ENCODE peak calls at places on chromosomes 3 and 15, in eight cellular contexts. One of them, this sample, is unnamed.

GRCh38 chr3:33642806-33643205 is 75.2 kb downstream of the CLASP2 start:
- DNase-seq in esophagus squamous epithelium: no peak
- DNase-seq in body of pancreas: no peak
- DNase-seq in IMR-90: no peak
- DNase-seq in neural crest cell: no peak
- DNase-seq in adrenal gland: no peak
- DNase-seq in foreskin fibroblast: no peak
- DNase-seq in A549: no peak
- DNase-seq in this sample: no peak

GRCh38 chr3:197494366-197495058 is 61.3 kb downstream of the BDH1 start:
- DNase-seq in esophagus squamous epithelium: no peak
- DNase-seq in body of pancreas: peak
- DNase-seq in IMR-90: no peak
- DNase-seq in neural crest cell: no peak
- DNase-seq in adrenal gland: peak
- DNase-seq in foreskin fibroblast: no peak
- DNase-seq in A549: peak
- DNase-seq in this sample: no peak

GRCh38 chr3:123328851-123329635 is 119.8 kb downstream of the ADCY5 start:
- DNase-seq in esophagus squamous epithelium: no peak
- DNase-seq in body of pancreas: peak
- DNase-seq in IMR-90: peak
- DNase-seq in neural crest cell: peak
- DNase-seq in adrenal gland: peak
- DNase-seq in foreskin fibroblast: peak
- DNase-seq in A549: peak
- DNase-seq in this sample: peak

GRCh38 chr15:47742742-47743141 is 25.4 kb downstream of the SEMA6D start:
- DNase-seq in esophagus squamous epithelium: no peak
- DNase-seq in body of pancreas: no peak
- DNase-seq in IMR-90: no peak
- DNase-seq in neural crest cell: no peak
- DNase-seq in adrenal gland: no peak
- DNase-seq in foreskin fibroblast: no peak
- DNase-seq in A549: no peak
- DNase-seq in this sample: no peak

GRCh38 chr15:100229181-100230163 is 112.3 kb downstream of the ADAMTS17 start:
- DNase-seq in esophagus squamous epithelium: no peak
- DNase-seq in body of pancreas: no peak
- DNase-seq in IMR-90: no peak
- DNase-seq in neural crest cell: no peak
- DNase-seq in adrenal gland: no peak
- DNase-seq in foreskin fibroblast: no peak
- DNase-seq in A549: no peak
- DNase-seq in this sample: no peak

GRCh38 chr3:24830230-24831152 is 335.8 kb upstream of the THRB start:
- DNase-seq in esophagus squamous epithelium: no peak
- DNase-seq in body of pancreas: peak
- DNase-seq in IMR-90: no peak
- DNase-seq in neural crest cell: peak
- DNase-seq in adrenal gland: no peak
- DNase-seq in foreskin fibroblast: no peak
- DNase-seq in A549: no peak
- DNase-seq in this sample: peak

GRCh38 chr3:140223631-140224030 is 288.6 kb downstream of the CLSTN2 start:
- DNase-seq in esophagus squamous epithelium: no peak
- DNase-seq in body of pancreas: no peak
- DNase-seq in IMR-90: no peak
- DNase-seq in neural crest cell: no peak
- DNase-seq in adrenal gland: no peak
- DNase-seq in foreskin fibroblast: no peak
- DNase-seq in A549: peak
- DNase-seq in this sample: no peak

GRCh38 chr15:95501865-95502264 is 828.6 kb upstream of the NR2F2 start:
- DNase-seq in esophagus squamous epithelium: no peak
- DNase-seq in body of pancreas: no peak
- DNase-seq in IMR-90: no peak
- DNase-seq in neural crest cell: no peak
- DNase-seq in adrenal gland: no peak
- DNase-seq in foreskin fibroblast: no peak
- DNase-seq in A549: no peak
- DNase-seq in this sample: no peak

GRCh38 chr15:73753250-73754130 is at the start of gene INSYN1:
- DNase-seq in esophagus squamous epithelium: no peak
- DNase-seq in body of pancreas: peak
- DNase-seq in IMR-90: no peak
- DNase-seq in neural crest cell: peak
- DNase-seq in adrenal gland: peak
- DNase-seq in foreskin fibroblast: peak
- DNase-seq in A549: no peak
- DNase-seq in this sample: peak

GRCh38 chr3:43213631-43214030 is 72.7 kb upstream of the SNRK start:
- DNase-seq in esophagus squamous epithelium: no peak
- DNase-seq in body of pancreas: peak
- DNase-seq in IMR-90: no peak
- DNase-seq in neural crest cell: no peak
- DNase-seq in adrenal gland: no peak
- DNase-seq in foreskin fibroblast: no peak
- DNase-seq in A549: no peak
- DNase-seq in this sample: no peak

GRCh38 chr15:101188517-101189340 is 63.1 kb downstream of the CHSY1 start:
- DNase-seq in esophagus squamous epithelium: no peak
- DNase-seq in body of pancreas: no peak
- DNase-seq in IMR-90: peak
- DNase-seq in neural crest cell: no peak
- DNase-seq in adrenal gland: no peak
- DNase-seq in foreskin fibroblast: peak
- DNase-seq in A549: no peak
- DNase-seq in this sample: no peak

GRCh38 chr3:144564011-144564410 is 592.4 kb downstream of the DIPK2A start:
- DNase-seq in esophagus squamous epithelium: no peak
- DNase-seq in body of pancreas: no peak
- DNase-seq in IMR-90: no peak
- DNase-seq in neural crest cell: no peak
- DNase-seq in adrenal gland: no peak
- DNase-seq in foreskin fibroblast: no peak
- DNase-seq in A549: no peak
- DNase-seq in this sample: no peak

GRCh38 chr3:32897981-32898623 is 53.3 kb upstream of the CCR4 start:
- DNase-seq in esophagus squamous epithelium: no peak
- DNase-seq in body of pancreas: no peak
- DNase-seq in IMR-90: no peak
- DNase-seq in neural crest cell: no peak
- DNase-seq in adrenal gland: no peak
- DNase-seq in foreskin fibroblast: no peak
- DNase-seq in A549: no peak
- DNase-seq in this sample: no peak

GRCh38 chr15:82081904-82082810 is 36.3 kb upstream of the MEX3B start:
- DNase-seq in esophagus squamous epithelium: no peak
- DNase-seq in body of pancreas: no peak
- DNase-seq in IMR-90: peak
- DNase-seq in neural crest cell: no peak
- DNase-seq in adrenal gland: no peak
- DNase-seq in foreskin fibroblast: peak
- DNase-seq in A549: peak
- DNase-seq in this sample: no peak

DNA sequence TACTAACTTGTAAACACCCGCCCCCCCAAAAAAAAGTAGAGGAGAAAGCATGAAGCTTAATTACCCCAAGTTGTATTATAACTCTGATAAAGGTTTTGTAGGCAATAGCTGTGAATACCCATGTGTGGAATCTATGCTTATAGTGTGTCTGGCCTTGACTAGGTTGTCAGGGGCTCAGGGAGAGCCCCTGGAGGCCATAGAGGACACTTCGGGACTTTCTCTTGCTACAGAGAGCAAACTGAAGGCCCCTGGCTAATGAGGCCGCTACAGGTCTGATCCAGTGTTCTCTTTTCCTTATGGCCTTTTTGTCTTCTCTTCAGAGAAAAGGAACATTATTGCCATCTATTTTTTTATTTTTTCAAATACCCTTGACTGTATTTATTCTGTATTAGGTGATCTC is 19.1 kb upstream of the SCAANT1 start:
- DNase-seq in esophagus squamous epithelium: no peak
- DNase-seq in body of pancreas: no peak
- DNase-seq in IMR-90: no peak
- DNase-seq in neural crest cell: no peak
- DNase-seq in adrenal gland: no peak
- DNase-seq in foreskin fibroblast: no peak
- DNase-seq in A549: no peak
- DNase-seq in this sample: no peak
- TF ChIP-seq CTCF in esophagus squamous epithelium: no peak
- TF ChIP-seq CTCF in body of pancreas: no peak
- TF ChIP-seq CTCF in IMR-90: no peak
- TF ChIP-seq CTCF in neural crest cell: no peak
- TF ChIP-seq CTCF in adrenal gland: no peak
- TF ChIP-seq CTCF in foreskin fibroblast: no peak
- TF ChIP-seq CTCF in A549: no peak
- TF ChIP-seq CTCF in this sample: peak

GRCh38 chr3:63230146-63230545 is 48.0 kb upstream of the SYNPR start:
- DNase-seq in esophagus squamous epithelium: no peak
- DNase-seq in body of pancreas: no peak
- DNase-seq in IMR-90: no peak
- DNase-seq in neural crest cell: no peak
- DNase-seq in adrenal gland: no peak
- DNase-seq in foreskin fibroblast: no peak
- DNase-seq in A549: no peak
- DNase-seq in this sample: no peak

GRCh38 chr3:63228087-63228486 is 50.0 kb upstream of the SYNPR start:
- DNase-seq in esophagus squamous epithelium: no peak
- DNase-seq in body of pancreas: no peak
- DNase-seq in IMR-90: no peak
- DNase-seq in neural crest cell: no peak
- DNase-seq in adrenal gland: no peak
- DNase-seq in foreskin fibroblast: no peak
- DNase-seq in A549: no peak
- DNase-seq in this sample: no peak

GRCh38 chr3:63231556-63231955 is 46.6 kb upstream of the SYNPR start:
- DNase-seq in esophagus squamous epithelium: no peak
- DNase-seq in body of pancreas: no peak
- DNase-seq in IMR-90: no peak
- DNase-seq in neural crest cell: no peak
- DNase-seq in adrenal gland: no peak
- DNase-seq in foreskin fibroblast: no peak
- DNase-seq in A549: no peak
- DNase-seq in this sample: no peak

GRCh38 chr3:63228677-63229076 is 49.4 kb upstream of the SYNPR start:
- DNase-seq in esophagus squamous epithelium: no peak
- DNase-seq in body of pancreas: peak
- DNase-seq in IMR-90: peak
- DNase-seq in neural crest cell: peak
- DNase-seq in adrenal gland: peak
- DNase-seq in foreskin fibroblast: peak
- DNase-seq in A549: peak
- DNase-seq in this sample: no peak

DNA sequence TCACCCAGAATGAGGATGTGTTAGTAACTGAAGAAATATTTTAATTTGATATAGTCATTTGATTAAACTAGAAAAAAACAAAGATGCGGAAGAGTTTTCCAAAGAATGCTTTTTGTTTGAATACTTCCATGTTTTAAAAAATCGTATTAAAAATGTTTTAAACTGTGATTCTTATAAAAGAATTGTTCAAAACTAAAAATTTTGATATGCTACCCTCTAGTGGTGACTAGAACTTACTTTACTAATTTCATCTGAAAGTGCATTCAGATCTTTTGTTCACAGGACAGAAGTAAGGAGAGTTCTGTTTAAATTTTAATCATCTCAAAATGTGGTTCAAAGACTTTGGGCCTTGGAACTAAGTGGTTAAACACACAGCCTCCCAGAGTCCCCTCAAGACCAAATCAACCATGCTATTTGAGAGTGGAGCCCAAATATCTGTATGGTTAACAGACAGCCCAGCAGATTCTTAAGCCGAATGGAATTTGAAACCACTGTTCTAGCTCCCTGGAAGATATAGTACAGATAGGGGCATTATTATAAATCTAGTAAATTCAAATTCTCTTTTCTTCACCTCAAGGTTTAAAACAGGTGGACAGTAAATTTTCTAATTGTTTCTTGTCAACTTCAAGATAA is 45.2 kb upstream of the SYNPR start:
- DNase-seq in esophagus squamous epithelium: no peak
- DNase-seq in body of pancreas: no peak
- DNase-seq in IMR-90: peak
- DNase-seq in neural crest cell: no peak
- DNase-seq in adrenal gland: no peak
- DNase-seq in foreskin fibroblast: no peak
- DNase-seq in A549: no peak
- DNase-seq in this sample: no peak
- TF ChIP-seq CTCF in esophagus squamous epithelium: no peak
- TF ChIP-seq CTCF in body of pancreas: peak
- TF ChIP-seq CTCF in IMR-90: peak
- TF ChIP-seq CTCF in neural crest cell: peak
- TF ChIP-seq CTCF in adrenal gland: no peak
- TF ChIP-seq CTCF in foreskin fibroblast: peak
- TF ChIP-seq CTCF in A549: peak
- TF ChIP-seq CTCF in this sample: peak

GRCh38 chr15:77901921-77902750 is 175.4 kb downstream of the TBC1D2B start:
- DNase-seq in esophagus squamous epithelium: no peak
- DNase-seq in body of pancreas: no peak
- DNase-seq in IMR-90: no peak
- DNase-seq in neural crest cell: no peak
- DNase-seq in adrenal gland: no peak
- DNase-seq in foreskin fibroblast: no peak
- DNase-seq in A549: peak
- DNase-seq in this sample: no peak
- TF ChIP-seq CTCF in esophagus squamous epithelium: no peak
- TF ChIP-seq CTCF in body of pancreas: no peak
- TF ChIP-seq CTCF in IMR-90: peak
- TF ChIP-seq CTCF in neural crest cell: no peak
- TF ChIP-seq CTCF in adrenal gland: no peak
- TF ChIP-seq CTCF in foreskin fibroblast: no peak
- TF ChIP-seq CTCF in A549: no peak
- TF ChIP-seq CTCF in this sample: peak

GRCh38 chr15:98647774-98648653 is at the start of gene IGF1R:
- DNase-seq in esophagus squamous epithelium: peak
- DNase-seq in body of pancreas: peak
- DNase-seq in IMR-90: peak
- DNase-seq in neural crest cell: peak
- DNase-seq in adrenal gland: peak
- DNase-seq in foreskin fibroblast: peak
- DNase-seq in A549: peak
- DNase-seq in this sample: peak

GRCh38 chr15:98646546-98647025 is 1.8 kb upstream of the IGF1R start:
- DNase-seq in esophagus squamous epithelium: no peak
- DNase-seq in body of pancreas: no peak
- DNase-seq in IMR-90: no peak
- DNase-seq in neural crest cell: no peak
- DNase-seq in adrenal gland: no peak
- DNase-seq in foreskin fibroblast: no peak
- DNase-seq in A549: no peak
- DNase-seq in this sample: no peak

GRCh38 chr15:98648654-98649537 is 557 bp downstream of the IGF1R start:
- DNase-seq in esophagus squamous epithelium: no peak
- DNase-seq in body of pancreas: peak
- DNase-seq in IMR-90: peak
- DNase-seq in neural crest cell: peak
- DNase-seq in adrenal gland: peak
- DNase-seq in foreskin fibroblast: no peak
- DNase-seq in A549: peak
- DNase-seq in this sample: peak

GRCh38 chr15:98649621-98649995 is 1.3 kb downstream of the IGF1R start:
- DNase-seq in esophagus squamous epithelium: no peak
- DNase-seq in body of pancreas: peak
- DNase-seq in IMR-90: no peak
- DNase-seq in neural crest cell: peak
- DNase-seq in adrenal gland: no peak
- DNase-seq in foreskin fibroblast: no peak
- DNase-seq in A549: no peak
- DNase-seq in this sample: peak

GRCh38 chr15:98647026-98647773 is 1.1 kb upstream of the IGF1R start:
- DNase-seq in esophagus squamous epithelium: no peak
- DNase-seq in body of pancreas: peak
- DNase-seq in IMR-90: peak
- DNase-seq in neural crest cell: peak
- DNase-seq in adrenal gland: peak
- DNase-seq in foreskin fibroblast: peak
- DNase-seq in A549: peak
- DNase-seq in this sample: peak
- TF ChIP-seq CTCF in esophagus squamous epithelium: peak
- TF ChIP-seq CTCF in body of pancreas: no peak
- TF ChIP-seq CTCF in IMR-90: peak
- TF ChIP-seq CTCF in neural crest cell: peak
- TF ChIP-seq CTCF in adrenal gland: no peak
- TF ChIP-seq CTCF in foreskin fibroblast: no peak
- TF ChIP-seq CTCF in A549: peak
- TF ChIP-seq CTCF in this sample: peak

This sample was measured in progenitor cell of endocrine pancreas.